ENCODE peak calls at places on chromosomes 5 and 9, in six cellular contexts. L is EL; Y is CD4-positive, alpha-beta T cell; X is T-helper 17 cell; Q is GF-D8; G is ovary. Z is an unnamed sample.

GRCh38 chr5:134995850-134996402 is 28.2 kb downstream of the CATSPER3 start:
- DNase-seq in L (no peak), Y (no peak), X (no peak), Q (no peak), G (no peak), Z (no peak)

GRCh38 chr5:17854901-17855300 is 220.6 kb downstream of the TAF11L14 start:
- DNase-seq in L (no peak), Y (no peak), X (no peak), Q (no peak), G (no peak), Z (no peak)

GRCh38 chr9:110189001-110189400 is 19.0 kb downstream of the C9orf152 start:
- DNase-seq in L (no peak), Y (no peak), X (no peak), Q (peak), G (peak), Z (peak)

GRCh38 chr5:160539431-160539830 is 117.8 kb downstream of the PTTG1 start:
- DNase-seq in L (no peak), Y (no peak), X (no peak), Q (no peak), G (no peak), Z (no peak)

GRCh38 chr9:22238809-22239684 is 207.6 kb upstream of the DMRTA1 start:
- DNase-seq in L (peak), Y (no peak), X (no peak), Q (no peak), G (no peak), Z (no peak)

GRCh38 chr5:59321631-59322030 is 571.9 kb downstream of the PDE4D start:
- DNase-seq in L (no peak), Y (no peak), X (no peak), Q (no peak), G (no peak), Z (no peak)

GRCh38 chr9:120109242-120109641 is 470.7 kb downstream of the CDK5RAP2 start:
- DNase-seq in L (peak), Y (no peak), X (no peak), Q (no peak), G (no peak), Z (no peak)

GRCh38 chr5:138466900-138467710 is 1.8 kb downstream of the EGR1 start:
- DNase-seq in L (peak), Y (no peak), X (no peak), Q (no peak), G (peak), Z (no peak)

GRCh38 chr9:36194326-36195000 is 3.7 kb downstream of the CLTA start:
- DNase-seq in L (no peak), Y (no peak), X (no peak), Q (no peak), G (no peak), Z (no peak)

GRCh38 chr5:151270599-151270998 is 17.6 kb downstream of the GM2A start:
- DNase-seq in L (peak), Y (no peak), X (no peak), Q (no peak), G (no peak), Z (no peak)

GRCh38 chr9:121886759-121887485 is 206.2 kb downstream of the TTLL11 start:
- DNase-seq in L (no peak), Y (no peak), X (no peak), Q (no peak), G (no peak), Z (no peak)

GRCh38 chr5:143314664-143315063 is 88.8 kb downstream of the NR3C1 start:
- DNase-seq in L (peak), Y (no peak), X (no peak), Q (no peak), G (no peak), Z (no peak)

GRCh38 chr5:32961066-32961429 is 249.9 kb downstream of the NPR3 start:
- DNase-seq in L (peak), Y (no peak), X (no peak), Q (no peak), G (no peak), Z (no peak)

GRCh38 chr5:152622628-152623027 is 217.5 kb upstream of the NMUR2 start:
- DNase-seq in L (no peak), Y (no peak), X (no peak), Q (no peak), G (no peak), Z (peak)

GRCh38 chr5:125412051-125412560 is 665.7 kb upstream of the ZNF608 start:
- DNase-seq in L (peak), Y (no peak), X (no peak), Q (no peak), G (no peak), Z (peak)

GRCh38 chr9:129584136-129584535 is 36.8 kb downstream of the C9orf50 start:
- DNase-seq in L (peak), Y (peak), X (no peak), Q (peak), G (peak), Z (peak)

GRCh38 chr5:14322437-14323187 is 179.5 kb downstream of the TRIO start:
- DNase-seq in L (no peak), Y (no peak), X (no peak), Q (no peak), G (no peak), Z (no peak)

GRCh38 chr5:16626696-16627264 is 10.0 kb upstream of the RETREG1 start:
- DNase-seq in L (no peak), Y (no peak), X (no peak), Q (no peak), G (no peak), Z (no peak)

GRCh38 chr5:89213584-89213983 is 330.6 kb upstream of the MEF2C start:
- DNase-seq in L (no peak), Y (no peak), X (no peak), Q (no peak), G (peak), Z (peak)

GRCh38 chr5:23352437-23352836 is 155.0 kb upstream of the PRDM9 start:
- DNase-seq in L (no peak), Y (no peak), X (no peak), Q (no peak), G (no peak), Z (no peak)

GRCh38 chr9:38371495-38371894 is 21.0 kb upstream of the ALDH1B1 start:
- DNase-seq in L (no peak), Y (no peak), X (no peak), Q (peak), G (peak), Z (no peak)

GRCh38 chr5:143476601-143477211 is 73.2 kb upstream of the NR3C1 start:
- DNase-seq in L (no peak), Y (no peak), X (no peak), Q (no peak), G (no peak), Z (no peak)

GRCh38 chr5:161105563-161105962 is 253.6 kb upstream of the ATP10B start:
- DNase-seq in L (no peak), Y (no peak), X (no peak), Q (no peak), G (no peak), Z (peak)

GRCh38 chr9:95450171-95451107 is 66.3 kb downstream of the PTCH1 start:
- DNase-seq in L (no peak), Y (no peak), X (no peak), Q (no peak), G (no peak), Z (no peak)

GRCh38 chr9:108668191-108668940 is 187.4 kb downstream of the ACTL7B start:
- DNase-seq in L (peak), Y (no peak), X (no peak), Q (no peak), G (no peak), Z (no peak)

GRCh38 chr5:127806776-127807175 is 103.6 kb downstream of the CCDC192 start:
- DNase-seq in L (no peak), Y (no peak), X (no peak), Q (no peak), G (no peak), Z (no peak)

GRCh38 chr9:5586391-5586802 is 42.5 kb upstream of the RIC1 start:
- DNase-seq in L (peak), Y (no peak), X (no peak), Q (no peak), G (no peak), Z (no peak)

GRCh38 chr5:107449369-107449768 is 221.4 kb downstream of the EFNA5 start:
- DNase-seq in L (peak), Y (no peak), X (no peak), Q (no peak), G (no peak), Z (no peak)

GRCh38 chr9:131721096-131721495 is 18.8 kb downstream of the RAPGEF1 start:
- DNase-seq in L (no peak), Y (no peak), X (no peak), Q (no peak), G (no peak), Z (no peak)

GRCh38 chr9:94593459-94594345 is at the start of gene FBP2:
- DNase-seq in L (no peak), Y (no peak), X (no peak), Q (no peak), G (no peak), Z (no peak)

GRCh38 chr5:81010636-81011035 is 50.5 kb downstream of the RASGRF2 start:
- DNase-seq in L (no peak), Y (no peak), X (no peak), Q (no peak), G (no peak), Z (no peak)

GRCh38 chr5:154166901-154167791 is 23.4 kb upstream of the GALNT10 start:
- DNase-seq in L (no peak), Y (no peak), X (no peak), Q (no peak), G (no peak), Z (no peak)

GRCh38 chr5:83576341-83576740 is 104.8 kb downstream of the VCAN start:
- DNase-seq in L (no peak), Y (no peak), X (no peak), Q (no peak), G (no peak), Z (no peak)

GRCh38 chr9:29514336-29514735 is 1941.1 kb upstream of the C9orf72 start:
- DNase-seq in L (peak), Y (no peak), X (no peak), Q (no peak), G (no peak), Z (peak)

Z was measured in Ammon's horn.